ENCODE peak calls at places on chromosomes 6 and 20, in nine cellular contexts. R, Z, X, Y, H, O, K, T and M are unnamed samples.

GRCh38 chr20:29427201-29428060 is 1830.0 kb upstream of the DEFB115 start:
- DNase-seq in R (no peak), Z (no peak), X (peak), Y (no peak), H (no peak), O (no peak), K (no peak), T (no peak), M (no peak)

GRCh38 chr6:38671885-38672467 is 31.0 kb downstream of the GLO1 start:
- DNase-seq in R (peak), Z (peak), X (peak), Y (no peak), H (no peak), O (peak), K (no peak), T (peak), M (no peak)

GRCh38 chr20:4661191-4661590 is 60.5 kb upstream of the PRND start:
- DNase-seq in R (no peak), Z (no peak), X (no peak), Y (peak), H (no peak), O (peak), K (no peak), T (no peak), M (no peak)

GRCh38 chr6:121639041-121639440 is 203.6 kb downstream of the GJA1 start:
- DNase-seq in R (no peak), Z (no peak), X (no peak), Y (no peak), H (no peak), O (no peak), K (no peak), T (no peak), M (no peak)

GRCh38 chr6:5435449-5435848 is 174.1 kb downstream of the FARS2 start:
- DNase-seq in R (no peak), Z (no peak), X (no peak), Y (no peak), H (no peak), O (no peak), K (no peak), T (peak), M (no peak)

GRCh38 chr6:145904391-145904790 is 59.8 kb downstream of the SHPRH start:
- DNase-seq in R (no peak), Z (no peak), X (no peak), Y (no peak), H (no peak), O (no peak), K (no peak), T (no peak), M (no peak)

GRCh38 chr6:85464722-85465150 is 14.9 kb downstream of the NT5E start:
- DNase-seq in R (peak), Z (peak), X (peak), Y (no peak), H (no peak), O (peak), K (no peak), T (peak), M (no peak)

GRCh38 chr6:124961784-124962611 is at the start of gene RNF217:
- DNase-seq in R (peak), Z (no peak), X (peak), Y (peak), H (peak), O (no peak), K (peak), T (peak), M (peak)

GRCh38 chr6:6884193-6884627 is 223.6 kb upstream of the RREB1 start:
- DNase-seq in R (peak), Z (no peak), X (no peak), Y (no peak), H (no peak), O (no peak), K (no peak), T (peak), M (no peak)

GRCh38 chr6:5681480-5681879 is 325.2 kb downstream of the NRN1 start:
- DNase-seq in R (no peak), Z (no peak), X (no peak), Y (no peak), H (no peak), O (no peak), K (no peak), T (no peak), M (no peak)

GRCh38 chr6:169340395-169340794 is 86.7 kb upstream of the THBS2 start:
- DNase-seq in R (peak), Z (no peak), X (peak), Y (no peak), H (no peak), O (no peak), K (no peak), T (no peak), M (no peak)

GRCh38 chr6:6684365-6684833 is 95.9 kb downstream of the LY86 start:
- DNase-seq in R (no peak), Z (no peak), X (no peak), Y (no peak), H (no peak), O (no peak), K (no peak), T (no peak), M (no peak)

GRCh38 chr20:1375515-1375914 is 17.3 kb downstream of the FKBP1A start:
- DNase-seq in R (peak), Z (no peak), X (no peak), Y (no peak), H (no peak), O (no peak), K (no peak), T (peak), M (no peak)

GRCh38 chr6:31620586-31621319 is at the start of gene PRRC2A:
- DNase-seq in R (no peak), Z (no peak), X (peak), Y (peak), H (peak), O (peak), K (peak), T (no peak), M (peak)

GRCh38 chr6:71139249-71139648 is 149.4 kb upstream of the OGFRL1 start:
- DNase-seq in R (peak), Z (no peak), X (no peak), Y (no peak), H (no peak), O (no peak), K (no peak), T (no peak), M (no peak)

GRCh38 chr6:26543953-26544352 is 5.8 kb downstream of the HMGN4 start:
- DNase-seq in R (peak), Z (no peak), X (no peak), Y (no peak), H (no peak), O (no peak), K (no peak), T (peak), M (no peak)

GRCh38 chr6:155436981-155437749 is 18.5 kb downstream of the NOX3 start:
- DNase-seq in R (no peak), Z (no peak), X (no peak), Y (no peak), H (no peak), O (no peak), K (no peak), T (peak), M (no peak)

GRCh38 chr6:159080217-159080976 is 35.6 kb upstream of the TAGAP start:
- DNase-seq in R (no peak), Z (no peak), X (no peak), Y (no peak), H (no peak), O (no peak), K (no peak), T (no peak), M (no peak)

GRCh38 chr6:2249126-2249525 is 3.7 kb upstream of the GMDS start:
- DNase-seq in R (no peak), Z (no peak), X (no peak), Y (no peak), H (no peak), O (no peak), K (no peak), T (no peak), M (no peak)

GRCh38 chr6:112667427-112667826 is 320.3 kb downstream of the RFPL4B start:
- DNase-seq in R (no peak), Z (no peak), X (no peak), Y (peak), H (no peak), O (no peak), K (no peak), T (no peak), M (no peak)

GRCh38 chr6:170067923-170068360 is 222.9 kb downstream of the DLL1 start:
- DNase-seq in R (no peak), Z (no peak), X (no peak), Y (peak), H (no peak), O (no peak), K (no peak), T (no peak), M (peak)

GRCh38 chr6:134217516-134218140 is 100.3 kb downstream of the SGK1 start:
- DNase-seq in R (no peak), Z (no peak), X (no peak), Y (no peak), H (no peak), O (no peak), K (no peak), T (no peak), M (no peak)

GRCh38 chr20:24798930-24799705 is 150.0 kb upstream of the CST7 start:
- DNase-seq in R (no peak), Z (no peak), X (no peak), Y (peak), H (no peak), O (no peak), K (no peak), T (no peak), M (peak)

GRCh38 chr6:21679761-21680265 is 86.3 kb downstream of the SOX4 start:
- DNase-seq in R (peak), Z (no peak), X (peak), Y (no peak), H (no peak), O (no peak), K (no peak), T (peak), M (no peak)

GRCh38 chr6:119678961-119679360 is 329.4 kb upstream of the MAN1A1 start:
- DNase-seq in R (no peak), Z (no peak), X (no peak), Y (no peak), H (no peak), O (no peak), K (no peak), T (no peak), M (no peak)

GRCh38 chr20:33251496-33251895 is 15.7 kb downstream of the BPIFA1 start:
- DNase-seq in R (no peak), Z (no peak), X (no peak), Y (no peak), H (no peak), O (no peak), K (no peak), T (no peak), M (no peak)

GRCh38 chr6:107115695-107116327 is 496 bp upstream of the BEND3 start:
- DNase-seq in R (peak), Z (no peak), X (peak), Y (peak), H (peak), O (peak), K (no peak), T (peak), M (no peak)

GRCh38 chr20:63014710-63015109 is 7.9 kb upstream of the BHLHE23 start:
- DNase-seq in R (no peak), Z (no peak), X (no peak), Y (no peak), H (no peak), O (no peak), K (no peak), T (peak), M (no peak)

GRCh38 chr6:47083586-47084047 is 41.5 kb upstream of the ADGRF1 start:
- DNase-seq in R (peak), Z (peak), X (no peak), Y (peak), H (no peak), O (no peak), K (peak), T (peak), M (no peak)

GRCh38 chr6:35185302-35185681 is 28.5 kb upstream of the SCUBE3 start:
- DNase-seq in R (peak), Z (no peak), X (peak), Y (no peak), H (no peak), O (no peak), K (peak), T (peak), M (no peak)

GRCh38 chr20:25005661-25006060 is 13.1 kb upstream of the APMAP start:
- DNase-seq in R (no peak), Z (no peak), X (no peak), Y (peak), H (no peak), O (no peak), K (no peak), T (no peak), M (no peak)

GRCh38 chr6:97674802-97675201 is 391.8 kb upstream of the MMS22L start:
- DNase-seq in R (peak), Z (no peak), X (no peak), Y (no peak), H (no peak), O (no peak), K (no peak), T (no peak), M (no peak)

GRCh38 chr20:62740286-62741141 is 31.9 kb downstream of the NTSR1 start:
- DNase-seq in R (peak), Z (peak), X (peak), Y (peak), H (peak), O (peak), K (peak), T (peak), M (peak)

GRCh38 chr6:21594427-21595264 is 1.1 kb downstream of the SOX4 start:
- DNase-seq in R (no peak), Z (no peak), X (peak), Y (peak), H (no peak), O (peak), K (peak), T (peak), M (no peak)

GRCh38 chr6:29516108-29516507 is 28.4 kb upstream of the MAS1L start:
- DNase-seq in R (peak), Z (peak), X (no peak), Y (no peak), H (no peak), O (no peak), K (no peak), T (no peak), M (no peak)

GRCh38 chr20:23166563-23166962 is 80.4 kb upstream of the CD93 start:
- DNase-seq in R (no peak), Z (no peak), X (no peak), Y (no peak), H (no peak), O (no peak), K (no peak), T (no peak), M (no peak)

GRCh38 chr20:23164176-23164601 is 78.1 kb upstream of the CD93 start:
- DNase-seq in R (no peak), Z (no peak), X (no peak), Y (no peak), H (no peak), O (no peak), K (no peak), T (no peak), M (no peak)

GRCh38 chr20:23163562-23163961 is 77.4 kb upstream of the CD93 start:
- DNase-seq in R (no peak), Z (no peak), X (no peak), Y (peak), H (no peak), O (no peak), K (peak), T (no peak), M (no peak)

GRCh38 chr20:23165964-23166363 is 79.8 kb upstream of the CD93 start:
- DNase-seq in R (no peak), Z (no peak), X (no peak), Y (no peak), H (no peak), O (no peak), K (no peak), T (no peak), M (no peak)

DNA sequence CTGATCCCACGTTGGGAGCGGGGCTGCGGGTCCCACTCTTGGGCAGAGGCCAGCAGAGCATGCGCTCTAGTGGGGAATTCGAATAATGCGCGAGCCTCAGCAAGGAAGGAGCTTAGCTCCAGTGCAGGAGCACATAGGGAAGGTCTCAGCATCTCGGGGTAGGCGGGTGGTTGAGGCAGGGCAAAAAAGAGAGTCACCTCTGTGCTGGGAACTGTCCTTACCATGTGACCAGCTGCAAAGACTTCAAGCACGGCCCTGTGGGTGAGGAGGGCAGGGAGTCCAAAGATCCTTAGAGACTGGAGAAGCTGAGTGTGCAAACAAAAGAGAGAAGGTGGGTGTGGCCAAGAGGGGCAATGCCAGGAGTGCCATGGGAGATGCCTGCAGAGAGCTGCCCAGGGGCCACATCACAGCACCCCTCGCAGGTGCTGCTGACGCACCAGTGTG is 79.2 kb upstream of the CD93 start:
- DNase-seq in R (no peak), Z (no peak), X (no peak), Y (no peak), H (no peak), O (no peak), K (no peak), T (no peak), M (no peak)
- TF ChIP-seq CTCF in R (no peak), Z (no peak), X (no peak), Y (no peak), H (no peak), O (no peak), K (no peak), T (no peak), M (peak)

GRCh38 chr6:15444881-15445280 is 199.0 kb downstream of the JARID2 start:
- DNase-seq in R (no peak), Z (no peak), X (no peak), Y (no peak), H (no peak), O (no peak), K (no peak), T (no peak), M (no peak)
- TF ChIP-seq CTCF in R (no peak), Z (no peak), X (peak), Y (no peak), H (no peak), O (no peak), K (no peak), T (no peak), M (peak)

GRCh38 chr6:34062156-34062555 is 83.7 kb downstream of the GRM4 start:
- DNase-seq in R (no peak), Z (no peak), X (no peak), Y (no peak), H (no peak), O (no peak), K (no peak), T (no peak), M (no peak)

GRCh38 chr6:34061348-34061747 is 84.5 kb downstream of the GRM4 start:
- DNase-seq in R (no peak), Z (no peak), X (no peak), Y (no peak), H (no peak), O (no peak), K (no peak), T (no peak), M (no peak)

GRCh38 chr6:34063641-34064040 is 82.2 kb downstream of the GRM4 start:
- DNase-seq in R (no peak), Z (no peak), X (no peak), Y (no peak), H (no peak), O (no peak), K (no peak), T (peak), M (no peak)

GRCh38 chr6:34064675-34065074 is 81.2 kb downstream of the GRM4 start:
- DNase-seq in R (no peak), Z (no peak), X (no peak), Y (no peak), H (no peak), O (no peak), K (no peak), T (no peak), M (no peak)

DNA sequence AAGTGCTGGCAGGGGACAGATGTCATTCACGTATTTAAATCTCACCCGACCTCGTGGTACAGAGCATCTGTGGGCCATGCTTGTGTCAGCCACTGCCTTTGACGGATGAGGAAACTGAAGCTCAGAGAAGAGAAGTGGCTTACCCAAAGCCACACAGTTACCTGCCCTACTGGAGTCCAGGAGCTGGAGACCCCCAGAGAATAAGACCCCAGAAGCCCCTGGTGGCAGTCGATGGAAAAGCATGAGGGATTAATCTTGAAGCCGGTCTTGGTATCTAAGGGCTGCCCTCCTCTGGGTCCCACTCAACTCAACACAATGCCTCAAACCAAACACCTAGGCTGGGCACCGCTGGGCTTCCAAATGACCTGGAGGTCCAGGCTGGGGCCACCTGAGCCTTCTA is 83.1 kb downstream of the GRM4 start:
- DNase-seq in R (no peak), Z (no peak), X (no peak), Y (no peak), H (no peak), O (no peak), K (no peak), T (no peak), M (no peak)
- TF ChIP-seq CTCF in R (no peak), Z (peak), X (no peak), Y (no peak), H (no peak), O (no peak), K (no peak), T (peak), M (peak)

GRCh38 chr20:41897708-41898107 is 279.5 kb upstream of the CHD6 start:
- DNase-seq in R (no peak), Z (no peak), X (no peak), Y (no peak), H (no peak), O (no peak), K (no peak), T (no peak), M (no peak)
- TF ChIP-seq CTCF in R (no peak), Z (no peak), X (no peak), Y (no peak), H (no peak), O (no peak), K (no peak), T (no peak), M (no peak)

GRCh38 chr6:4162345-4162744 is 27.0 kb upstream of the ECI2 start:
- DNase-seq in R (no peak), Z (no peak), X (no peak), Y (no peak), H (no peak), O (no peak), K (no peak), T (no peak), M (no peak)
- TF ChIP-seq CTCF in R (no peak), Z (peak), X (no peak), Y (no peak), H (peak), O (no peak), K (no peak), T (no peak), M (peak)